ENCODE peak calls at places on chromosomes 5 and 9, in six cellular contexts. X, O, D, S, N and A are unnamed samples. For H3K27me3, the result is how much of the 10 kb centered on the place peaks cover.

GRCh38 chr9:18463991-18464390 is 10.0 kb upstream of the ADAMTSL1 start:
- DNase-seq in X (no peak), O (no peak), D (no peak), S (no peak), N (peak), A (no peak)

GRCh38 chr5:10513501-10514442 is 50.1 kb upstream of the ANKRD33B start:
- DNase-seq in X (no peak), O (no peak), D (no peak), S (no peak), N (peak), A (peak)

GRCh38 chr9:20364954-20365353 is 257.3 kb downstream of the MLLT3 start:
- DNase-seq in X (no peak), O (no peak), D (no peak), S (no peak), N (no peak), A (peak)

GRCh38 chr9:133506653-133507038 is 18.1 kb downstream of the MYMK start:
- DNase-seq in X (peak), O (no peak), D (peak), S (peak), N (peak), A (no peak)

GRCh38 chr5:102815084-102815483 is 60.0 kb downstream of the PAM start:
- DNase-seq in X (no peak), O (no peak), D (no peak), S (no peak), N (no peak), A (no peak)

GRCh38 chr5:157915638-157916037 is 56.7 kb upstream of the CLINT1 start:
- DNase-seq in X (peak), O (no peak), D (peak), S (peak), N (peak), A (no peak)

GRCh38 chr5:14728109-14728938 is 63.8 kb downstream of the OTULIN start:
- DNase-seq in X (no peak), O (no peak), D (no peak), S (no peak), N (no peak), A (no peak)

GRCh38 chr5:159475026-159475425 is 144.7 kb upstream of the IL12B start:
- DNase-seq in X (no peak), O (no peak), D (no peak), S (no peak), N (no peak), A (no peak)

GRCh38 chr9:8365029-8365428 is 565.5 kb upstream of the DMAC1 start:
- DNase-seq in X (no peak), O (no peak), D (no peak), S (no peak), N (peak), A (no peak)

GRCh38 chr9:109100543-109101201 is 19.1 kb downstream of the TMEM245 start:
- DNase-seq in X (no peak), O (no peak), D (no peak), S (no peak), N (no peak), A (no peak)

GRCh38 chr5:80389575-80389974 is 18.3 kb upstream of the ZFYVE16 start:
- DNase-seq in X (no peak), O (no peak), D (peak), S (peak), N (no peak), A (no peak)

GRCh38 chr5:176578391-176578808 is 29.3 kb downstream of the CDHR2 start:
- DNase-seq in X (peak), O (peak), D (peak), S (no peak), N (peak), A (no peak)

GRCh38 chr9:117002686-117003085 is 315.6 kb downstream of the TRIM32 start:
- DNase-seq in X (no peak), O (no peak), D (no peak), S (no peak), N (no peak), A (no peak)

GRCh38 chr9:28976684-28977083 is 1403.4 kb upstream of the C9orf72 start:
- DNase-seq in X (no peak), O (no peak), D (no peak), S (no peak), N (no peak), A (no peak)

GRCh38 chr9:130473521-130473920 is 28.8 kb downstream of the ASS1 start:
- DNase-seq in X (no peak), O (no peak), D (no peak), S (no peak), N (no peak), A (no peak)

GRCh38 chr5:132190161-132190817 is 37.4 kb downstream of the P4HA2 start:
- DNase-seq in X (no peak), O (peak), D (no peak), S (no peak), N (peak), A (peak)

GRCh38 chr5:56116599-56117131 is 116.5 kb downstream of the ANKRD55 start:
- DNase-seq in X (no peak), O (no peak), D (no peak), S (no peak), N (peak), A (no peak)

GRCh38 chr9:6676254-6676928 is 30.9 kb upstream of the GLDC start:
- DNase-seq in X (no peak), O (no peak), D (no peak), S (no peak), N (no peak), A (no peak)

GRCh38 chr9:9108641-9109040 is 1309.1 kb upstream of the DMAC1 start:
- DNase-seq in X (no peak), O (no peak), D (no peak), S (no peak), N (no peak), A (no peak)

GRCh38 chr9:110952018-110952864 is 86.0 kb downstream of the LPAR1 start:
- DNase-seq in X (no peak), O (no peak), D (no peak), S (no peak), N (no peak), A (no peak)

GRCh38 chr5:148791334-148791667 is 35.1 kb upstream of the ADRB2 start:
- DNase-seq in X (no peak), O (no peak), D (no peak), S (no peak), N (no peak), A (no peak)

GRCh38 chr9:136665111-136665703 is 2.5 kb downstream of the EGFL7 start:
- DNase-seq in X (no peak), O (no peak), D (no peak), S (no peak), N (no peak), A (peak)

GRCh38 chr5:78795757-78796156 is 147.2 kb upstream of the LHFPL2 start:
- DNase-seq in X (no peak), O (no peak), D (no peak), S (no peak), N (no peak), A (no peak)

GRCh38 chr5:189976-190365 is 1.3 kb upstream of the LRRC14B start:
- DNase-seq in X (no peak), O (no peak), D (no peak), S (peak), N (no peak), A (no peak)

GRCh38 chr5:1706428-1706827 is 93.2 kb downstream of the MRPL36 start:
- DNase-seq in X (no peak), O (no peak), D (no peak), S (no peak), N (no peak), A (no peak)

GRCh38 chr9:134099123-134099761 is 31.4 kb upstream of the BRD3 start:
- DNase-seq in X (peak), O (peak), D (no peak), S (no peak), N (peak), A (peak)

GRCh38 chr9:76456202-76456926 is 2.6 kb upstream of the GCNT1 start:
- DNase-seq in X (peak), O (peak), D (no peak), S (no peak), N (peak), A (no peak)

GRCh38 chr9:136693490-136694162 is 6.4 kb upstream of the AGPAT2 start:
- DNase-seq in X (peak), O (no peak), D (no peak), S (no peak), N (peak), A (no peak)

GRCh38 chr9:77856615-77857014 is 175.0 kb downstream of the GNAQ start:
- DNase-seq in X (no peak), O (no peak), D (no peak), S (no peak), N (no peak), A (no peak)

GRCh38 chr5:144467795-144468194 is 297.1 kb downstream of the KCTD16 start:
- DNase-seq in X (no peak), O (no peak), D (no peak), S (no peak), N (peak), A (peak)

GRCh38 chr5:131589510-131590348 is 45.3 kb downstream of the RAPGEF6 start:
- DNase-seq in X (no peak), O (peak), D (no peak), S (no peak), N (peak), A (peak)

GRCh38 chr9:96392263-96392662 is 8.8 kb upstream of the SLC35D2 start:
- DNase-seq in X (peak), O (no peak), D (no peak), S (no peak), N (no peak), A (no peak)
- H3K4me3 ChIP-seq in X (no peak), O (no peak), D (no peak), S (no peak), N (no peak), A (no peak)

DNA sequence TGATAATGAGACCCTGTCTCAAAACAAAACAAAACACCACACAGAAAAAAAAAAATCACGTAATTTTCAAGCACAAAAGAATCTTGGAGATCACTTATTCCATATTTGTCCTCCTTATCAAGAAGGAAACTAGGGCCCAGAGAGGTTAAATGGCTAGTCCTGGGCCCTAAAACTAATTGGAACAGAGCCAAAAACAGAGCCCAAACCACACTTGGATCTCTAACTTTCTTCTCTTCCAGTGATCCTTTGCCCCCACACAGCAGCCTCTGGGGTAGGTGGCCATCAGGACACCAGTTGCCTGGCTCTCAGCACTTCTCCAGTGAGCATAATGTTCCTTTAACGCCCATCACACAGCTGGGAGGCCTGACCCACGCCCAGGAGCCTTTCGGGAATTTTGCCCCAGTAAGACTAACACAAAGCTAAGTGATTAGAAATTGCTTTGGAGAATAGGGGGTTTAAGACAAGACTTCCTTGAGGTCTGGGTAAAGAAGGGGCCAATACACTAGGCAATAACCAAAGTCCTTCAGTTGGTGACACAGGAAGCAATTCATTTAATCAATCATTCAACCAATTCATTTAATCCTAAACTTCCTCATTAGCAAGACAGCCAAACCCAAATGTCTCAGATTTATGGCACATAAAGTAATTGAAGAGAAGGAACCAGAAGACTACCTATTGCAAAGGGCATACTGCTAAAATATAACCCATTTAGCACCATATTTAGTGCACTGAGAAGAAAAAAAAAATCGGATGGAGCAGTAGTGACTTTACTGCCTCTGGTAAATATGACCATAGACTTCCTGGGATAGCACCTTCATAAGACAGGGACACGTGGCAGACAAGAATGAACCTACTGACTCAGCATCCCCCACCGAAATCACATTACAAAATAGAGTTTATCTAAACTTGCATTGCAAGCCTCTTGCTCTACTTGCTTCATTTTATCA is 77.8 kb downstream of the ZNF608 start:
- DNase-seq in X (no peak), O (no peak), D (no peak), S (no peak), N (no peak), A (no peak)
- H3K27ac ChIP-seq in X (peak), O (no peak), D (no peak), S (no peak), N (no peak), A (no peak)

GRCh38 chr5:141512390-141513020 is 23.6 kb downstream of the PCDHGC5 start:
- DNase-seq in X (peak), O (peak), D (peak), S (peak), N (peak), A (peak)

GRCh38 chr5:141514330-141515111 is 25.6 kb downstream of the PCDHGC5 start:
- DNase-seq in X (no peak), O (no peak), D (no peak), S (no peak), N (no peak), A (no peak)

GRCh38 chr5:141513627-141514329 is 24.9 kb downstream of the PCDHGC5 start:
- DNase-seq in X (no peak), O (peak), D (peak), S (peak), N (peak), A (peak)

GRCh38 chr5:141511771-141512325 is 23.0 kb downstream of the PCDHGC5 start:
- DNase-seq in X (no peak), O (no peak), D (no peak), S (no peak), N (no peak), A (no peak)

GRCh38 chr5:141513021-141513626 is 24.2 kb downstream of the PCDHGC5 start:
- DNase-seq in X (no peak), O (no peak), D (no peak), S (peak), N (peak), A (peak)
- H3K27me3 ChIP-seq in X (under half), O (under half), D (under half), S (under half), N (under half), A (under half)

GRCh38 chr5:6082685-6083084 is 295.7 kb downstream of the MED10 start:
- DNase-seq in X (no peak), O (no peak), D (no peak), S (no peak), N (no peak), A (no peak)

GRCh38 chr5:6081727-6082210 is 296.6 kb downstream of the MED10 start:
- DNase-seq in X (no peak), O (no peak), D (no peak), S (no peak), N (no peak), A (peak)

GRCh38 chr5:6078881-6079280 is 299.5 kb downstream of the MED10 start:
- DNase-seq in X (no peak), O (no peak), D (no peak), S (no peak), N (no peak), A (no peak)

GRCh38 chr5:6080930-6081726 is 297.2 kb downstream of the MED10 start:
- DNase-seq in X (no peak), O (no peak), D (no peak), S (no peak), N (no peak), A (no peak)

GRCh38 chr5:6080436-6080835 is 297.9 kb downstream of the MED10 start:
- DNase-seq in X (no peak), O (no peak), D (no peak), S (no peak), N (no peak), A (no peak)
- H3K4me3 ChIP-seq in X (no peak), O (no peak), D (no peak), S (no peak), N (no peak), A (no peak)